ENCODE peak calls at places on chromosomes 12 and 14, in seven cellular contexts. I is posterior vena cava, E is DMS79, B is BE2C, W is spleen, Z is left colon, X is pulmonary artery endothelial cell. D is an unnamed sample.

GRCh38 chr12:10540776-10541205 is 35.1 kb downstream of the EIF2S3B start:
- DNase-seq in I (no peak), E (no peak), B (no peak), W (no peak), Z (no peak), X (no peak), D (no peak)

GRCh38 chr12:113082486-113083148 is 26.1 kb downstream of the DTX1 start:
- DNase-seq in I (no peak), E (no peak), B (no peak), W (no peak), Z (no peak), X (no peak), D (no peak)

GRCh38 chr14:59310644-59311043 is 122.2 kb downstream of the DAAM1 start:
- DNase-seq in I (no peak), E (no peak), B (no peak), W (no peak), Z (no peak), X (no peak), D (no peak)

GRCh38 chr12:31517994-31518393 is 72.9 kb downstream of the DENND5B start:
- DNase-seq in I (no peak), E (peak), B (no peak), W (no peak), Z (no peak), X (no peak), D (no peak)

GRCh38 chr12:12902036-12902435 is 10.7 kb downstream of the GPRC5A start:
- DNase-seq in I (peak), E (no peak), B (no peak), W (no peak), Z (no peak), X (no peak), D (no peak)

GRCh38 chr12:126428769-126429168 is 1363.5 kb downstream of the AACS start:
- DNase-seq in I (no peak), E (no peak), B (no peak), W (no peak), Z (no peak), X (no peak), D (no peak)

GRCh38 chr12:72089678-72090077 is 151.0 kb downstream of the TPH2 start:
- DNase-seq in I (no peak), E (peak), B (no peak), W (no peak), Z (no peak), X (no peak), D (no peak)

GRCh38 chr14:26621807-26622560 is 24.2 kb upstream of the NOVA1 start:
- DNase-seq in I (no peak), E (no peak), B (no peak), W (no peak), Z (no peak), X (no peak), D (no peak)

GRCh38 chr14:53638966-53639365 is 317.7 kb downstream of the BMP4 start:
- DNase-seq in I (no peak), E (no peak), B (no peak), W (no peak), Z (no peak), X (no peak), D (no peak)

GRCh38 chr14:39467889-39468524 is 35.8 kb upstream of the FBXO33 start:
- DNase-seq in I (no peak), E (no peak), B (peak), W (no peak), Z (no peak), X (no peak), D (no peak)

GRCh38 chr14:105343194-105343593 is 28.6 kb downstream of the PACS2 start:
- DNase-seq in I (no peak), E (peak), B (peak), W (no peak), Z (no peak), X (no peak), D (no peak)

GRCh38 chr14:91649930-91650329 is 82.0 kb downstream of the CATSPERB start:
- DNase-seq in I (no peak), E (peak), B (peak), W (no peak), Z (no peak), X (peak), D (no peak)

GRCh38 chr12:28390716-28391452 is 200.6 kb downstream of the CCDC91 start:
- DNase-seq in I (no peak), E (peak), B (no peak), W (no peak), Z (no peak), X (no peak), D (no peak)

GRCh38 chr14:83744901-83745300 is 1785.0 kb upstream of the FLRT2 start:
- DNase-seq in I (no peak), E (no peak), B (no peak), W (no peak), Z (no peak), X (no peak), D (no peak)

GRCh38 chr14:85934123-85934885 is 404.4 kb downstream of the FLRT2 start:
- DNase-seq in I (no peak), E (peak), B (peak), W (peak), Z (no peak), X (no peak), D (peak)

GRCh38 chr12:121330195-121330594 is 22.0 kb downstream of the ANAPC5 start:
- DNase-seq in I (no peak), E (no peak), B (no peak), W (no peak), Z (no peak), X (no peak), D (no peak)

GRCh38 chr12:7934153-7934552 is 1.8 kb downstream of the SLC2A3 start:
- DNase-seq in I (no peak), E (no peak), B (no peak), W (no peak), Z (no peak), X (no peak), D (no peak)

GRCh38 chr14:89429206-89430091 is 12.4 kb upstream of the FOXN3 start:
- DNase-seq in I (no peak), E (peak), B (no peak), W (no peak), Z (no peak), X (no peak), D (no peak)

GRCh38 chr12:94374124-94374523 is 85.5 kb downstream of the CEP83 start:
- DNase-seq in I (no peak), E (no peak), B (no peak), W (no peak), Z (no peak), X (no peak), D (no peak)

GRCh38 chr12:30286345-30286926 is 409.2 kb downstream of the IPO8 start:
- DNase-seq in I (no peak), E (no peak), B (peak), W (no peak), Z (no peak), X (peak), D (no peak)

GRCh38 chr14:84927096-84927910 is 602.6 kb upstream of the FLRT2 start:
- DNase-seq in I (no peak), E (peak), B (no peak), W (no peak), Z (no peak), X (no peak), D (no peak)

GRCh38 chr12:85923767-85924331 is 49.8 kb downstream of the NTS start:
- DNase-seq in I (no peak), E (no peak), B (no peak), W (no peak), Z (no peak), X (peak), D (no peak)

GRCh38 chr12:50765325-50765911 is 1.5 kb downstream of the ATF1 start:
- DNase-seq in I (no peak), E (peak), B (peak), W (no peak), Z (peak), X (no peak), D (peak)

GRCh38 chr12:105948331-105948730 is 190.4 kb downstream of the NUAK1 start:
- DNase-seq in I (no peak), E (peak), B (no peak), W (no peak), Z (no peak), X (no peak), D (no peak)

GRCh38 chr12:126936181-126936851 is 1330.7 kb upstream of the TMEM132C start:
- DNase-seq in I (no peak), E (no peak), B (no peak), W (no peak), Z (peak), X (no peak), D (peak)

GRCh38 chr12:95608252-95609033 is 57.2 kb upstream of the USP44 start:
- DNase-seq in I (peak), E (no peak), B (no peak), W (no peak), Z (no peak), X (no peak), D (no peak)

D was measured in mucosa of gallbladder.